ENCODE peak calls at places on chromosomes 2 and 18, in four cellular contexts. O, E, H and I are unnamed samples.

GRCh38 chr2:200810252-200810650 is 1.5 kb upstream of the BZW1 start:
- DNase-seq in O (peak), E (peak), H (no peak), I (no peak)

GRCh38 chr2:181305151-181306123 is 151.7 kb upstream of the ITGA4 start:
- DNase-seq in O (no peak), E (peak), H (peak), I (peak)

GRCh38 chr2:170013802-170014551 is 164.0 kb upstream of the MYO3B start:
- DNase-seq in O (no peak), E (no peak), H (peak), I (no peak)

GRCh38 chr18:12032786-12033642 is 51.7 kb downstream of the IMPA2 start:
- DNase-seq in O (no peak), E (no peak), H (no peak), I (no peak)

GRCh38 chr18:24734058-24734457 is 273.6 kb downstream of the HRH4 start:
- DNase-seq in O (peak), E (peak), H (peak), I (no peak)

GRCh38 chr2:150063432-150063889 is 424.0 kb downstream of the RND3 start:
- DNase-seq in O (no peak), E (no peak), H (no peak), I (no peak)

GRCh38 chr2:18834341-18834740 is 245.0 kb upstream of the NT5C1B start:
- DNase-seq in O (no peak), E (no peak), H (no peak), I (no peak)

GRCh38 chr18:8515142-8515865 is 93.9 kb upstream of the RAB12 start:
- DNase-seq in O (no peak), E (no peak), H (no peak), I (no peak)

GRCh38 chr2:215794829-215795546 is 218.4 kb downstream of the MREG start:
- DNase-seq in O (no peak), E (peak), H (no peak), I (no peak)

GRCh38 chr2:222851956-222852617 is 8.7 kb upstream of the ACSL3 start:
- DNase-seq in O (no peak), E (no peak), H (no peak), I (no peak)

GRCh38 chr2:224121406-224122067 is 82.5 kb upstream of the SERPINE2 start:
- DNase-seq in O (no peak), E (no peak), H (no peak), I (no peak)

GRCh38 chr18:22385718-22386117 is 32.0 kb downstream of the CTAGE1 start:
- DNase-seq in O (no peak), E (no peak), H (no peak), I (no peak)

GRCh38 chr2:10283106-10284062 is 19.3 kb upstream of the HPCAL1 start:
- DNase-seq in O (peak), E (peak), H (peak), I (no peak)

GRCh38 chr2:172172513-172173217 is 70.0 kb upstream of the DLX2 start:
- DNase-seq in O (peak), E (peak), H (peak), I (no peak)

GRCh38 chr2:229057997-229058553 is 213.0 kb downstream of the PID1 start:
- DNase-seq in O (no peak), E (no peak), H (no peak), I (no peak)

GRCh38 chr2:230758566-230759480 is 46.2 kb downstream of the CAB39 start:
- DNase-seq in O (no peak), E (no peak), H (no peak), I (no peak)

DNA sequence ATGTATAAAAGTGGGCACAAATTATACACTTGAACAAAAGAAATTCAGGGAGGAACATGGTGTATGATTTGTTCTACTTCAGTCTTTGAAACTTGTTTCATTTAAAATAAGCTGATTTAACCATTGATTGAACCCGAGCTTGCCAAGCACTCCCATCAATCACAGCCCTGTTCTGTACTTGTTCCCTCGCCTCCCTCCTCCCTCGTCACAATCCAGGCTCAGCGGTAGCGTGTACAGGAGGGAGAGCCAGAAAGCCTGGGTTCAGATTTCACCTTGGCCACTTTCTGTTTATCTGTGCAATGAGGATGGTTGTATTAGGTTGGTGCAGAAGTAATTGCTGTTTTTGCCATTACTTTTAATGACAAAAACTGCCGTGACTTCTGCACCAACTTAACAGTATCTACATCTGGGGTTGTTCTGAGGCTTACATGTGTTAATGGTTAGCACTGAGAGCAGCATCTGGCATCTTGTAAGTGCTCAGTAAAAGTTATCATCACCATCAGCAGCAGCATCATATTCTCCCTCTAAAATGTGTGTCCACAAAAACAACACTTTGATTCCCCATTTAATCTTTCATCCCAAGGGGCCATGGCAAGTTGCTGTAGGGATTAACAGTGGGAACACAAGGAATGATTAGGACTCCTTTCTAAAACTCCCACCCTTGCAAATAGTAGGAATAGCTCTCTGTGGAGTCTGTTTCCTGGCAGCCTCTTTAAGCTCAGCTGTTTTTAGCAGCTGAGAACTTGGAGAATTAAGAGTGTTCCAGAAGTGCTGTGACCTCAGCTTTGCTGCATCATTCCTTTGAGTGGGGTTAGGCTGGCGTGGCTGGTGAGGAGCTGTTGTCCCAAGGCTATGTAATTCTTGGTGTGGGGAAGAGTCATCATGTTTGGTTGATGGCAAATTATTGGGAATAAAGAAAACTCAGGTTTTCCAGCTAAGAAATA is 4.7 kb downstream of the DPYSL5 start:
- DNase-seq in O (no peak), E (no peak), H (no peak), I (no peak)
- TF ChIP-seq USF2 in O (no peak), E (no peak), H (no peak), I (no peak)

GRCh38 chr2:241503776-241504392 is 4.5 kb downstream of the STK25 start:
- DNase-seq in O (no peak), E (no peak), H (no peak), I (no peak)

GRCh38 chr2:241501099-241501541 is 7.3 kb downstream of the STK25 start:
- DNase-seq in O (no peak), E (no peak), H (no peak), I (no peak)

GRCh38 chr2:241500431-241500975 is 7.9 kb downstream of the STK25 start:
- DNase-seq in O (no peak), E (no peak), H (no peak), I (no peak)

GRCh38 chr2:241501551-241501950 is 6.8 kb downstream of the STK25 start:
- DNase-seq in O (no peak), E (no peak), H (no peak), I (no peak)

DNA sequence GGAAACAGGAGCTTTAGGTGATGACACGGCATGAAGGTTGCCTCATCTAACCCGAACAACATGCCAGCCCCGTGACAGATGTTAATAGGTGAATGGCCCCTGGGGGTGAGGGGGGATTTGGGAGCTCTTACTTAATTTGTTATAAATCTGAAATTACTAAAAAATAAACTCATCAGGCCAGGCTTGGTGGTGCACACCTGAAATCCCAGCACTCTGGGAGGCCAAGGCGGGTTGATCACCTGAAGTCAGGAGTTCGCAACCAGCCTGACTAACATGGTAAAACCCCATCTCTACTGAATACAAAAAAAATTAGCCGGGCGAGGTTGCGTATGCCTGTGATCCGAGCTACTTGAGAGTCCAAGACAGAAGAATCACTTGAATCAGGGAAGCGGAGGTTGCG is 6.1 kb downstream of the STK25 start:
- DNase-seq in O (no peak), E (no peak), H (no peak), I (no peak)
- TF ChIP-seq CHD4 in O (no peak), E (no peak), H (no peak), I (no peak)

DNA sequence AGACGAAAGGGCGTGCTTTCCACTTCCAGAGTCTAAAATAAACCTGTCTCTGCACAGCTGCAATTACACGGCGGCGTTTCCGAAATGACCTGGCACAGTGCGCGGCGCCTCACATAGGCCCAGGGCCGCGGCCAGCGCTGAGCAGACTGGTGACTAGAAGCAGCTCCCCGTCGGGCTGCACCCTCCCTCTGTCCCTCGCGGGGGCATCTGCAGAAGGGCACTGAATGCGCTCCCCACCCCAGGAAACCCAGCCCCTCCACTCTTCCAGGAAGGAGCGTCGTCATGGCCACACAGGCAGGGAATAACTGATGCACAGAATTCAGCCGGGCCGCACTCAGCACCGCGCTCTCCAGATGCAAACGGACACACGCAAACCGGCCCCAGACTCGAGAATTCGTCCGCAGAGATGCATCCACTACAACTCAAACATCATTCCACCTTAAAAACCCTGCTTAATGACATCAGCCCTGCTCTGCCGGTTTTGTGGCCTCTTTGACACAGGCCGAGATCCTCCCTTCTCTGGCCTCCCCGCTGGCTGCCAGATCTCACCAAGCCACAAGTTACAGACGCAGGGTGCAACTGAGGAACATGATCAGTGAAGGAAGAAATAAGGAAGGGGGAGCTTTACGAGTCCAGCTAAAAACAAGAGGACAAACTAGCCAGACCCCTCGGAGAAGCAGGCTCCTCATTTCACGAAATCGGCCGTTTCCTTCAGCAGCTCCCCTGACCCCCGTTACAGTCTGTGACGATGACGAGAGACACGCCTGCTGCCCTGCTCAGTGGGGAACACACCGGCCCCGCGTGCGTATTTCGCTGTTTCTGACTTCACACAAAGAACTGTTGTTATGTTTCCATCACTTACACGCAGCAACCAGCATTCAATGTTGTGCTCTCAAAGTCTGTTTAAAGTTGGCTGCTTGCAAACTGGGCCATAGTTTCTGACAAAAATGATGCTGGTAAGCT is 40.2 kb downstream of the MBP start:
- DNase-seq in O (no peak), E (no peak), H (no peak), I (no peak)
- TF ChIP-seq USF2 in O (no peak), E (no peak), H (no peak), I (no peak)

GRCh38 chr2:161351678-161352077 is 43.5 kb downstream of the PSMD14 start:
- DNase-seq in O (no peak), E (no peak), H (peak), I (no peak)
- TF ChIP-seq CHD4 in O (no peak), E (no peak), H (no peak), I (no peak)

DNA sequence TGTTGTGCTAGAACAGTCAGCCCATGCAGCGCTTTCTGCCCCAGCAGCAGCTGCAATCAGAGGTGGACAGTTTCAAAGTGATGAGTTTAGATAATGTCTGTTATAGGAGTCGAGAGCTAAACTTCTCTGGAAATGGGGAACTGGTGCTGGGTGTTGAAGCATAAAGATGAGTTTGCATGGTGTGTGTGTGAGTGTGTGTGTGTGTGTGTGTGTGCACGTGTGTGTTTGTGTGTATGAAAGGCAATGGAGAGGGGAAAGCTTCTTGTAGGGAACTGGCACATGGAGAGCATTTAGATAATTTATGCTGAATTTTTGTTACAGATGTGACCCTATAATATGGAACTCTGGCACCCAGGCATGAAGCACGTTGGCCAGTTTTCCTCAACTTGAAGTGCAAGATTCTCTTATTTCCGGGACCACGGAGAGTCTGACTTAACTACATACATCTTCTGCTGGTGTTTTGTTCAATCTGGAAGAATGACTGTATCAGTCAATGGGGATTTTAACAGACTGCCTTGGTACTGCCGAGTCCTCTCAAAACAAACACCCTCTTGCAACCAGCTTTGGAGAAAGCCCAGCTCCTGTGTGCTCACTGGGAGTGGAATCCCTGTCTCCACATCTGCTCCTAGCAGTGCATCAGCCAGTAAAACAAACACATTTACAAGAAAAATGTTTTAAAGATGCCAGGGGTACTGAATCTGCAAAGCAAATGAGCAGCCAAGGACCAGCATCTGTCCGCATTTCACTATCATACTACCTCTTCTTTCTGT is 22.9 kb downstream of the ICOS start:
- DNase-seq in O (no peak), E (no peak), H (no peak), I (no peak)
- TF ChIP-seq USF2 in O (no peak), E (no peak), H (no peak), I (no peak)

DNA sequence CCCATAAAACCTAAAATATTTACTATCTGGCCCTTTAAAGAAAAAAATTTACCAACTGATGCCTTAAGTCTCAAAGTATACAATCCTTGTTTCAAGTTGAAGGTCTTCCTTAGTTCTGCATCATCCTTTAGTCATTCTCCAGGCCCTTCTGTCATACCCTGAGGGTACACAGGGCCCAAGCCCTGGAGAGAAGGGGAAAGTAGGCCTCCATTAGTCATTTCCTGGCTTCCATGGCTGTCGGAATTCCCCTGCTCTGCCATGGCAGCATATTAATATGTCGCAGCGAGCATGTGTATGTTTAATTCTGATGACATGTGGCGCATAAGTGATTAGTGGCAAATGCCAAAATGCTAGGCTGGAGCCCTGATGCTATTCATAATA is 22.0 kb downstream of the GPR39 start:
- DNase-seq in O (peak), E (no peak), H (no peak), I (no peak)
- TF ChIP-seq CHD4 in O (no peak), E (no peak), H (no peak), I (no peak)

GRCh38 chr2:205579335-205579734 is 103.0 kb upstream of the NRP2 start:
- DNase-seq in O (no peak), E (no peak), H (no peak), I (no peak)

GRCh38 chr2:205585451-205586045 is 96.8 kb upstream of the NRP2 start:
- DNase-seq in O (no peak), E (no peak), H (no peak), I (no peak)

GRCh38 chr2:205580591-205580990 is 101.7 kb upstream of the NRP2 start:
- DNase-seq in O (no peak), E (no peak), H (no peak), I (no peak)
- TF ChIP-seq USF2 in O (no peak), E (no peak), H (no peak), I (no peak)

DNA sequence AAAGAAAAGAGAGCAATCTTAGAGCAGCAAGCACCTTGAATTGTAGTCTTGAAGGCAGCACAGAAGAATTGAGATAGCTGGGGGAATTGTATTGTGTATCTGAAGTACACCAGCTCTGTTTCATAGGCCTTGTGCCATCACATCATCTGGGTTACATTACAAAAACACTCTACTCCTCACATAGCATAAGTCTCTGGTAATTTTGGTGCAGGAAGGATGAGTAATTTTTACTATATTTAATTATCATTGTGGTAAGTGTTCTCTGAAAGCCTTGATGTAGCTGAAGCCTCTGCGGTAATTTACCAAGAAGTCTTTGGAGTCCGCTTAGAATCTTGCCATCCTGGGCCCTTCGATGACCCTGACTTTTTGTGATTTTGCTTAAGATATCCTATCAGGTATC is 291.1 kb downstream of the ARHGAP15 start:
- DNase-seq in O (no peak), E (no peak), H (no peak), I (no peak)
- TF ChIP-seq CHD4 in O (no peak), E (no peak), H (no peak), I (no peak)

GRCh38 chr2:233051241-233052149 is 8.6 kb upstream of the INPP5D start:
- DNase-seq in O (no peak), E (no peak), H (peak), I (no peak)
- TF ChIP-seq USF2 in O (no peak), E (no peak), H (no peak), I (no peak)

DNA sequence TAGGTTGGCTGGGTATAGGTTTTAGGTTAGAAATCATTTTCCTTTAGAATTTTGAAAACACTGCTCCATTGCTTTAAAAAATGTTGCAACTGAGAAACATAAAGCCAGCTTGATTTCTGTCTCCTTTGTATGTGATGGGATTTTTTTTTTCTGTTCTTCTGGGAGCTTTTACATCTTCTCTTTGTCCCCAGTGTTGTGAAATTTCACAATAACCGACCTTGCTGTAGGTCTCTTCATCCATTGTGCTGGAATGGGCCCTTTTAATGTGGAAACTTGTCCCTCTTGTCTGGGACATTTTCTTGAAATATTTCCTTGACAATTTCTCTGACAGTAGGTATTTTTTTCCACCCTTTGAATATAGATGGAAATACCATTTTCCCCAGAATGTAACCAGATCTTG is 44.0 kb upstream of the LAPTM4A start:
- DNase-seq in O (no peak), E (no peak), H (no peak), I (no peak)
- TF ChIP-seq CHD4 in O (no peak), E (no peak), H (no peak), I (no peak)